ENCODE peak calls at places on chromosomes 6 and 20, in four cellular contexts. C is HS-27A, K is hippocampal formation, M is occipital lobe. V is an unnamed sample.
A peak's percentile ranks its signal among the peaks of the same experiment; 100 is the strongest.

GRCh38 chr6:912871-913663 is 220.1 kb upstream of the EXOC2 start:
- DNase-seq in M (no peak), C (no peak), K (no peak), V (peak; percentile 58)

GRCh38 chr20:10619427-10619826 is 54.4 kb downstream of the JAG1 start:
- DNase-seq in C (no peak), K (no peak), M (no peak), V (no peak)

GRCh38 chr6:28953039-28953872 is 29.5 kb upstream of the TRIM27 start:
- DNase-seq in C (no peak), K (no peak), M (no peak), V (peak; percentile 71)

GRCh38 chr6:46990031-46990644 is 52.0 kb downstream of the ADGRF1 start:
- DNase-seq in K (no peak), C (no peak), M (no peak), V (no peak)

GRCh38 chr6:170258395-170258794 is 32.5 kb downstream of the DLL1 start:
- DNase-seq in C (no peak), M (no peak), K (no peak), V (no peak)

GRCh38 chr6:95636552-95637376 is 59.4 kb downstream of the MANEA start:
- DNase-seq in K (no peak), M (no peak), C (no peak), V (no peak)

GRCh38 chr20:63825331-63826118 is 5.5 kb downstream of the ZBTB46 start:
- DNase-seq in C (no peak), K (no peak), M (no peak), V (no peak)

GRCh38 chr6:12355354-12355753 is 65.2 kb downstream of the EDN1 start:
- DNase-seq in K (no peak), M (no peak), C (no peak), V (no peak)

GRCh38 chr6:164756142-164756541 is 553.3 kb downstream of the C6orf118 start:
- DNase-seq in M (no peak), C (no peak), K (no peak), V (no peak)

GRCh38 chr6:47106721-47107197 is 64.6 kb upstream of the ADGRF1 start:
- DNase-seq in M (no peak), C (no peak), K (no peak), V (peak; percentile 83)

V was measured in Calu3.